ENCODE peak calls at places on chromosomes 3 and 15, in ten cellular contexts. Z is SJSA1; M is nephron progenitor cell; K is NCI-H69; J is ascending aorta; I is fibroblast of mammary gland; D is lung microvascular endothelial cell; U is activated T-helper 1 cell treated with anti-CD3 and anti-CD28 coated beads, Interleukin-2, amount 50 U/mL, for 16 hours; S is NCI-H1694; W is CD8-positive, alpha-beta T cell. Y is an unnamed sample.

GRCh38 chr3:126434931-126435411 is 40.3 kb downstream of the CFAP100 start:
- DNase-seq in Z (no peak), M (no peak), K (no peak), J (peak), I (no peak), D (no peak), U (no peak), S (no peak), W (no peak), Y (no peak)

GRCh38 chr3:46892285-46893145 is 15.0 kb downstream of the PTH1R start:
- DNase-seq in Z (peak), M (peak), K (peak), J (peak), I (peak), D (peak), U (no peak), S (no peak), W (no peak), Y (peak)

GRCh38 chr3:187183903-187184302 is 13.4 kb upstream of the RTP1 start:
- DNase-seq in Z (no peak), M (no peak), K (no peak), J (no peak), I (peak), D (no peak), U (no peak), S (no peak), W (no peak), Y (no peak)

GRCh38 chr3:34267088-34267487 is 468.7 kb downstream of the PDCD6IP start:
- DNase-seq in Z (no peak), M (no peak), K (no peak), J (no peak), I (no peak), D (no peak), U (no peak), S (no peak), W (no peak), Y (no peak)

GRCh38 chr15:67840747-67841634 is 1.1 kb upstream of the RNU6-1 start:
- DNase-seq in Z (peak), M (no peak), K (peak), J (no peak), I (peak), D (no peak), U (no peak), S (peak), W (no peak), Y (peak)

GRCh38 chr15:74032046-74032445 is 37.5 kb downstream of the PML start:
- DNase-seq in Z (no peak), M (no peak), K (no peak), J (peak), I (no peak), D (no peak), U (no peak), S (no peak), W (no peak), Y (no peak)

GRCh38 chr15:38589502-38589901 is 24.9 kb upstream of the RASGRP1 start:
- DNase-seq in Z (no peak), M (no peak), K (peak), J (no peak), I (peak), D (no peak), U (no peak), S (no peak), W (no peak), Y (peak)

GRCh38 chr15:40279437-40280141 is 3.3 kb downstream of the ANKRD63 start:
- DNase-seq in Z (peak), M (peak), K (peak), J (peak), I (peak), D (peak), U (peak), S (peak), W (peak), Y (no peak)

GRCh38 chr3:112101946-112102345 is 15.8 kb downstream of the C3orf52 start:
- DNase-seq in Z (peak), M (no peak), K (peak), J (no peak), I (peak), D (peak), U (no peak), S (no peak), W (no peak), Y (peak)

GRCh38 chr3:100882571-100882981 is 110.6 kb downstream of the ABI3BP start:
- DNase-seq in Z (no peak), M (no peak), K (no peak), J (no peak), I (peak), D (peak), U (no peak), S (no peak), W (no peak), Y (no peak)